ENCODE peak calls at places on chromosomes 6 and 20, in nine cellular contexts. J, B, P, W, Q, M, N, O and X are unnamed samples.

GRCh38 chr6:94735270-94735669 is 842.1 kb upstream of the MANEA start:
- DNase-seq in O (no peak), J (no peak), W (no peak), N (no peak), B (no peak), P (no peak), Q (no peak), M (no peak), X (no peak)

GRCh38 chr6:124743420-124743819 is 218.8 kb upstream of the RNF217 start:
- DNase-seq in P (no peak), J (no peak), Q (no peak), N (no peak), W (no peak), O (no peak), M (no peak), B (no peak), X (no peak)

GRCh38 chr6:3323696-3324261 is 65.0 kb downstream of the PSMG4 start:
- DNase-seq in M (no peak), B (no peak), O (no peak), J (no peak), W (no peak), Q (no peak), N (no peak), P (no peak), X (no peak)

GRCh38 chr6:108589244-108589730 is 28.6 kb downstream of the FOXO3 start:
- DNase-seq in W (no peak), O (peak), N (peak), P (no peak), Q (peak), B (peak), M (no peak), J (no peak), X (peak)

GRCh38 chr6:111692327-111693164 is 86.9 kb upstream of the TRAF3IP2 start:
- DNase-seq in N (no peak), B (no peak), Q (peak), O (no peak), M (no peak), J (no peak), P (no peak), W (no peak), X (no peak)

GRCh38 chr6:26122005-26122388 is 34.8 kb downstream of the HFE start:
- DNase-seq in P (no peak), W (no peak), B (no peak), J (no peak), O (no peak), Q (no peak), M (no peak), N (no peak), X (no peak)

GRCh38 chr20:24995741-24996448 is 3.3 kb upstream of the APMAP start:
- DNase-seq in Q (no peak), W (no peak), N (no peak), O (no peak), J (no peak), M (no peak), B (peak), P (no peak), X (no peak)

GRCh38 chr20:7859371-7859802 is 80.9 kb downstream of the HAO1 start:
- DNase-seq in M (no peak), O (peak), J (no peak), N (peak), Q (peak), W (no peak), B (no peak), P (no peak), X (peak)

GRCh38 chr6:37714836-37715425 is 17.2 kb upstream of the MDGA1 start:
- DNase-seq in W (no peak), N (no peak), O (no peak), J (no peak), P (no peak), Q (peak), M (no peak), B (no peak), X (no peak)

GRCh38 chr20:36736451-36737182 is 9.3 kb downstream of the NDRG3 start:
- DNase-seq in W (no peak), M (no peak), P (no peak), J (no peak), B (no peak), O (no peak), Q (no peak), N (no peak), X (no peak)

GRCh38 chr6:8243462-8243861 is 141.1 kb upstream of the EEF1E1 start:
- DNase-seq in B (peak), W (no peak), O (peak), J (no peak), N (no peak), Q (peak), P (no peak), M (no peak), X (no peak)